ENCODE peak calls at places on chromosome 20, in five cellular contexts. B is AG09309; Y is nephron progenitor cell; E is SJSA1; H is CD8-positive, alpha-beta memory T cell. S is an unnamed sample.

GRCh38 chr20:38471245-38471644 is 1.4 kb upstream of the RALGAPB start:
- DNase-seq in B (no peak), Y (no peak), E (no peak), H (no peak), S (no peak)

GRCh38 chr20:48839083-48839482 is 11.3 kb upstream of the PREX1 start:
- DNase-seq in B (no peak), Y (no peak), E (no peak), H (no peak), S (no peak)

GRCh38 chr20:19783966-19784401 is 25.9 kb downstream of the RIN2 start:
- DNase-seq in B (no peak), Y (no peak), E (peak; percentile 88), H (no peak), S (no peak)

GRCh38 chr20:43538855-43539700 is 19.7 kb upstream of the SGK2 start:
- DNase-seq in B (no peak), Y (no peak), E (no peak), H (no peak), S (no peak)

GRCh38 chr20:35305682-35306556 is 13.7 kb upstream of the FAM83C start:
- DNase-seq in B (peak; percentile 97), Y (no peak), E (peak; percentile 97), H (no peak), S (no peak)

GRCh38 chr20:23257848-23258746 is 92.5 kb upstream of the NXT1 start:
- DNase-seq in B (peak; percentile 32), Y (no peak), E (peak; percentile 67), H (no peak), S (no peak)

GRCh38 chr20:17654649-17655285 is 27.3 kb downstream of the RRBP1 start:
- DNase-seq in B (no peak), Y (peak; percentile 77), E (peak; percentile 40), H (no peak), S (no peak)

GRCh38 chr20:36465109-36466080 is 75.9 kb upstream of the MYL9 start:
- DNase-seq in B (peak; percentile 79), Y (no peak), E (peak; percentile 85), H (no peak), S (no peak)

GRCh38 chr20:17680128-17680835 is 1.8 kb downstream of the RRBP1 start:
- DNase-seq in B (no peak), Y (peak; percentile 37), E (peak; percentile 68), H (peak; percentile 23), S (no peak)

GRCh38 chr20:50312682-50313187 is 122.1 kb downstream of the CEBPB start:
- DNase-seq in B (no peak), Y (no peak), E (peak; percentile 72), H (no peak), S (no peak)

GRCh38 chr20:63273635-63274380 is 1.2 kb downstream of the ARFGAP1 start:
- DNase-seq in B (peak; percentile 14), Y (no peak), E (peak; percentile 47), H (no peak), S (no peak)

GRCh38 chr20:39778847-39779641 is 816.9 kb downstream of the DHX35 start:
- DNase-seq in B (no peak), Y (no peak), E (no peak), H (no peak), S (no peak)

GRCh38 chr20:19095762-19096161 is 116.7 kb upstream of the SLC24A3 start:
- DNase-seq in B (no peak), Y (no peak), E (no peak), H (no peak), S (no peak)

GRCh38 chr20:58342104-58342945 is 32.8 kb downstream of the RAB22A start:
- DNase-seq in B (no peak), Y (no peak), E (peak; percentile 81), H (no peak), S (no peak)

GRCh38 chr20:44166477-44166876 is 20.5 kb downstream of the JPH2 start:
- DNase-seq in B (no peak), Y (no peak), E (peak; percentile 84), H (no peak), S (no peak)

GRCh38 chr20:1171461-1172093 is 13.2 kb downstream of the TMEM74B start:
- DNase-seq in B (no peak), Y (peak; percentile 91), E (no peak), H (no peak), S (no peak)

GRCh38 chr20:24969203-24970029 is 20.3 kb downstream of the CST7 start:
- DNase-seq in B (no peak), Y (no peak), E (no peak), H (no peak), S (no peak)

GRCh38 chr20:22999756-23000155 is 35.4 kb upstream of the SSTR4 start:
- DNase-seq in B (no peak), Y (no peak), E (no peak), H (no peak), S (no peak)

GRCh38 chr20:1883986-1884385 is 11.2 kb upstream of the SIRPA start:
- DNase-seq in B (no peak), Y (no peak), E (no peak), H (no peak), S (no peak)